ENCODE peak calls at places on chromosomes 3 and 15, in four cellular contexts. Y is caudate nucleus, T is hypothalamus, V is RKO. L is an unnamed sample.

GRCh38 chr3:156749244-156749643 is 74.9 kb downstream of the TIPARP start:
- DNase-seq in Y (no peak), T (no peak), V (no peak), L (no peak)

GRCh38 chr15:99416191-99417188 is 149.3 kb upstream of the MEF2A start:
- DNase-seq in Y (no peak), T (no peak), V (no peak), L (peak; percentile 58)

GRCh38 chr15:92082217-92082843 is 228.8 kb downstream of the SLCO3A1 start:
- DNase-seq in Y (no peak), T (no peak), V (peak; percentile 71), L (no peak)

GRCh38 chr15:49877871-49878511 is 241.0 kb downstream of the ATP8B4 start:
- DNase-seq in Y (no peak), T (no peak), V (no peak), L (no peak)

GRCh38 chr3:188749010-188749617 is 422.7 kb upstream of the TPRG1 start:
- DNase-seq in Y (no peak), T (no peak), V (no peak), L (no peak)

GRCh38 chr15:62644874-62645755 is 397.4 kb upstream of the TPM1 start:
- DNase-seq in Y (no peak), T (no peak), V (no peak), L (no peak)

GRCh38 chr3:177681852-177682251 is 484.6 kb upstream of the TBL1XR1 start:
- DNase-seq in Y (no peak), T (no peak), V (no peak), L (no peak)

GRCh38 chr3:184005981-184006507 is 11.6 kb downstream of the ABCC5 start:
- DNase-seq in Y (no peak), T (peak; percentile 10), V (no peak), L (peak; percentile 59)

GRCh38 chr15:65305144-65305758 is 774 bp downstream of the RNU5B-1 start:
- DNase-seq in Y (no peak), T (no peak), V (no peak), L (no peak)

GRCh38 chr15:98324341-98324970 is 323.9 kb upstream of the IGF1R start:
- DNase-seq in Y (no peak), T (no peak), V (no peak), L (no peak)

GRCh38 chr3:16060358-16060852 is 114.1 kb upstream of the GALNT15 start:
- DNase-seq in Y (no peak), T (no peak), V (peak; percentile 91), L (peak; percentile 84)